ENCODE peak calls at places on chromosomes 6 and 20, in ten cellular contexts. L is activated CD4-positive, alpha-beta T cell treated with anti-CD3 and anti-CD28 coated beads, Interleukin-2, amount 10 ng/mL, durations not matched to agents 7 days and 5 days; G is foreskin fibroblast; A is fibroblast of the aortic adventitia; F is lower leg skin; B is lung; R is hypothalamus; Z is progenitor cell of endocrine pancreas; T is GM04503; Y is ACHN. S is an unnamed sample.
A peak's percentile ranks its signal among the peaks of the same experiment; 100 is the strongest.

GRCh38 chr6:146429831-146430230 is 113.8 kb upstream of the RAB32 start:
- DNase-seq in L (no peak), G (no peak), A (no peak), F (no peak), B (no peak), R (no peak), Z (no peak), T (no peak), Y (no peak), S (no peak)

GRCh38 chr6:56101141-56101553 is 146.2 kb downstream of the COL21A1 start:
- DNase-seq in L (no peak), G (peak; percentile 93), A (peak; percentile 97), F (no peak), B (no peak), R (no peak), Z (no peak), T (peak; percentile 96), Y (peak; percentile 82), S (no peak)

GRCh38 chr6:46465294-46466165 is 25.7 kb downstream of the RCAN2 start:
- DNase-seq in L (no peak), G (no peak), A (peak; percentile 7), F (no peak), B (no peak), R (no peak), Z (no peak), T (no peak), Y (no peak), S (no peak)

GRCh38 chr20:4795394-4795793 is 73.7 kb downstream of the PRND start:
- DNase-seq in L (no peak), G (peak; percentile 40), A (peak; percentile 73), F (peak; percentile 54), B (no peak), R (no peak), Z (no peak), T (peak; percentile 27), Y (peak; percentile 72), S (peak; percentile 16)

GRCh38 chr20:9660236-9660868 is 146.0 kb downstream of the LAMP5 start:
- DNase-seq in L (peak; percentile 28), G (no peak), A (peak; percentile 1), F (no peak), B (no peak), R (no peak), Z (peak; percentile 36), T (no peak), Y (peak; percentile 16), S (peak; percentile 21)

GRCh38 chr6:35911871-35912653 is 8.8 kb downstream of the SRPK1 start:
- DNase-seq in L (no peak), G (peak; percentile 28), A (peak; percentile 71), F (no peak), B (no peak), R (no peak), Z (no peak), T (no peak), Y (no peak), S (no peak)

GRCh38 chr6:137493218-137494038 is 766 bp downstream of the OLIG3 start:
- DNase-seq in L (no peak), G (no peak), A (no peak), F (no peak), B (no peak), R (no peak), Z (no peak), T (no peak), Y (no peak), S (no peak)

GRCh38 chr20:14067631-14068030 is 72.3 kb downstream of the MACROD2 start:
- DNase-seq in L (no peak), G (no peak), A (no peak), F (no peak), B (no peak), R (no peak), Z (no peak), T (no peak), Y (no peak), S (no peak)

GRCh38 chr6:138086573-138087196 is 20.5 kb downstream of the PERP start:
- DNase-seq in L (no peak), G (no peak), A (no peak), F (no peak), B (no peak), R (no peak), Z (peak; percentile 21), T (no peak), Y (no peak), S (no peak)

GRCh38 chr6:46211917-46212316 is 41.1 kb upstream of the ENPP5 start:
- DNase-seq in L (no peak), G (no peak), A (no peak), F (no peak), B (no peak), R (no peak), Z (no peak), T (no peak), Y (no peak), S (no peak)

GRCh38 chr6:157442296-157442695 is 61.3 kb downstream of the ZDHHC14 start:
- DNase-seq in L (no peak), G (peak; percentile 35), A (peak; percentile 16), F (no peak), B (no peak), R (no peak), Z (no peak), T (peak; percentile 15), Y (no peak), S (no peak)

GRCh38 chr6:119742188-119742803 is 392.7 kb upstream of the MAN1A1 start:
- DNase-seq in L (peak; percentile 63), G (peak; percentile 14), A (peak; percentile 63), F (peak; percentile 33), B (peak; percentile 34), R (peak; percentile 28), Z (peak; percentile 59), T (no peak), Y (peak; percentile 41), S (peak; percentile 85)

GRCh38 chr6:1864496-1864895 is 254.8 kb downstream of the FOXC1 start:
- DNase-seq in L (no peak), G (no peak), A (no peak), F (no peak), B (no peak), R (no peak), Z (no peak), T (no peak), Y (no peak), S (no peak)

GRCh38 chr6:150573041-150573681 is 26.5 kb upstream of the PLEKHG1 start:
- DNase-seq in L (no peak), G (no peak), A (no peak), F (no peak), B (no peak), R (no peak), Z (no peak), T (no peak), Y (no peak), S (no peak)

GRCh38 chr20:38601216-38602184 is at the start of gene ARHGAP40:
- DNase-seq in L (no peak), G (no peak), A (no peak), F (no peak), B (no peak), R (no peak), Z (no peak), T (no peak), Y (no peak), S (peak; percentile 15)

GRCh38 chr6:147135211-147135672 is 69.0 kb upstream of the STXBP5 start:
- DNase-seq in L (no peak), G (peak; percentile 92), A (peak; percentile 92), F (no peak), B (no peak), R (no peak), Z (no peak), T (peak; percentile 61), Y (no peak), S (no peak)

GRCh38 chr6:52390361-52390727 is 28.4 kb downstream of the PAQR8 start:
- DNase-seq in L (peak; percentile 80), G (peak; percentile 42), A (peak; percentile 55), F (no peak), B (no peak), R (no peak), Z (no peak), T (no peak), Y (peak; percentile 61), S (peak; percentile 58)

GRCh38 chr6:42392871-42393270 is 58.9 kb downstream of the TRERF1 start:
- DNase-seq in L (no peak), G (no peak), A (no peak), F (no peak), B (no peak), R (no peak), Z (no peak), T (no peak), Y (no peak), S (no peak)

GRCh38 chr6:133503330-133503729 is 262.2 kb downstream of the EYA4 start:
- DNase-seq in L (no peak), G (no peak), A (peak; percentile 57), F (no peak), B (no peak), R (no peak), Z (no peak), T (no peak), Y (no peak), S (no peak)

GRCh38 chr6:4059115-4059777 is 19.7 kb downstream of the FAM217A start:
- DNase-seq in L (peak; percentile 56), G (peak; percentile 87), A (peak; percentile 71), F (no peak), B (no peak), R (no peak), Z (no peak), T (peak; percentile 37), Y (peak; percentile 79), S (no peak)

GRCh38 chr6:134675110-134676038 is 274.5 kb downstream of the ALDH8A1 start:
- DNase-seq in L (no peak), G (no peak), A (no peak), F (no peak), B (no peak), R (no peak), Z (no peak), T (no peak), Y (no peak), S (no peak)

GRCh38 chr20:44209691-44210421 is 715 bp downstream of the OSER1 start:
- DNase-seq in L (peak; percentile 18), G (no peak), A (peak; percentile 35), F (peak; percentile 39), B (no peak), R (no peak), Z (peak; percentile 43), T (no peak), Y (peak; percentile 47), S (peak; percentile 55)

GRCh38 chr20:8587810-8588209 is 455.7 kb downstream of the PLCB1 start:
- DNase-seq in L (no peak), G (no peak), A (no peak), F (no peak), B (no peak), R (no peak), Z (no peak), T (no peak), Y (no peak), S (no peak)

GRCh38 chr6:36963451-36964290 is 9.1 kb downstream of the PI16 start:
- DNase-seq in L (peak; percentile 56), G (no peak), A (peak; percentile 35), F (no peak), B (peak; percentile 55), R (no peak), Z (no peak), T (no peak), Y (no peak), S (peak; percentile 88)

GRCh38 chr6:18302561-18303439 is 38.5 kb upstream of the DEK start:
- DNase-seq in L (no peak), G (no peak), A (peak; percentile 19), F (no peak), B (no peak), R (no peak), Z (no peak), T (no peak), Y (peak; percentile 13), S (peak; percentile 28)

GRCh38 chr6:124964084-124964763 is 2.0 kb downstream of the RNF217 start:
- DNase-seq in L (no peak), G (peak; percentile 83), A (peak; percentile 92), F (peak; percentile 60), B (peak; percentile 35), R (no peak), Z (no peak), T (no peak), Y (no peak), S (no peak)

GRCh38 chr6:127532991-127533390 is 13.9 kb upstream of the MTCL3 start:
- DNase-seq in L (no peak), G (no peak), A (no peak), F (no peak), B (no peak), R (no peak), Z (no peak), T (no peak), Y (no peak), S (no peak)

GRCh38 chr6:129507059-129507807 is 202.7 kb downstream of the ARHGAP18 start:
- DNase-seq in L (no peak), G (no peak), A (no peak), F (no peak), B (no peak), R (no peak), Z (no peak), T (no peak), Y (no peak), S (no peak)

S was measured in NAMALWA.